ENCODE peak calls at places on chromosome 4, in ten cellular contexts. B is ovary, N is kidney, G is tibial artery, Z is OCI-LY7, T is colonic mucosa, R is A549, V is H9, F is fibroblast of lung, X is astrocyte. C is an unnamed sample. For H3K4me1, the result is how much of the 10 kb centered on the place peaks cover.

GRCh38 chr4:76733380-76733779 is 164.6 kb downstream of the SOWAHB start:
- DNase-seq in G (no peak), T (no peak), N (no peak), F (no peak), Z (no peak), B (no peak), R (no peak), X (no peak), V (peak), C (no peak)

GRCh38 chr4:122765702-122766352 is 33.3 kb downstream of the BBS12 start:
- DNase-seq in R (no peak), X (peak), V (no peak), G (no peak), T (no peak), N (no peak), B (no peak), F (peak), Z (no peak), C (peak)

GRCh38 chr4:114263233-114263632 is 283.8 kb upstream of the ARSJ start:
- DNase-seq in F (peak), Z (no peak), V (no peak), G (no peak), X (peak), B (no peak), R (no peak), N (no peak), T (no peak), C (no peak)

GRCh38 chr4:119313237-119313636 is 8.7 kb downstream of the FABP2 start:
- DNase-seq in T (no peak), X (no peak), F (no peak), V (no peak), Z (no peak), G (no peak), N (no peak), B (no peak), R (no peak), C (no peak)

GRCh38 chr4:128550060-128550459 is 259.4 kb upstream of the JADE1 start:
- DNase-seq in G (no peak), Z (no peak), V (no peak), X (no peak), T (no peak), R (no peak), N (no peak), B (no peak), F (no peak), C (no peak)

GRCh38 chr4:37602454-37603069 is 83.6 kb downstream of the RELL1 start:
- DNase-seq in T (no peak), B (no peak), F (no peak), G (no peak), Z (no peak), X (no peak), V (peak), N (no peak), R (no peak), C (peak)

GRCh38 chr4:156906325-156906724 is 65.3 kb downstream of the PDGFC start:
- DNase-seq in T (no peak), N (no peak), G (no peak), V (no peak), X (no peak), F (no peak), B (no peak), Z (no peak), R (no peak), C (peak)

GRCh38 chr4:52780627-52781354 is 29.6 kb upstream of the ERVMER34-1 start:
- DNase-seq in N (no peak), F (no peak), G (no peak), T (no peak), R (no peak), V (no peak), B (no peak), X (no peak), Z (peak), C (no peak)

GRCh38 chr4:19298998-19299397 is 952.7 kb upstream of the SLIT2 start:
- DNase-seq in V (no peak), Z (no peak), X (no peak), R (no peak), N (no peak), B (no peak), T (no peak), F (no peak), G (no peak), C (no peak)

GRCh38 chr4:46389301-46389761 is 597 bp downstream of the GABRA2 start:
- DNase-seq in V (peak), R (no peak), T (peak), F (no peak), X (no peak), N (no peak), B (no peak), G (no peak), Z (no peak), C (peak)

GRCh38 chr4:110201502-110201901 is 3.1 kb upstream of the ELOVL6 start:
- DNase-seq in B (no peak), F (no peak), V (no peak), N (no peak), R (no peak), X (no peak), G (no peak), T (no peak), Z (no peak), C (no peak)

GRCh38 chr4:142365386-142365785 is 480.7 kb downstream of the INPP4B start:
- DNase-seq in B (no peak), T (no peak), F (peak), V (no peak), N (no peak), R (no peak), G (no peak), X (peak), Z (no peak), C (no peak)

GRCh38 chr4:23889814-23890269 is at the start of gene PPARGC1A:
- DNase-seq in T (peak), N (peak), F (peak), R (no peak), Z (no peak), B (peak), G (peak), V (no peak), X (peak), C (peak)

GRCh38 chr4:152696764-152697250 is 17.0 kb upstream of the TMEM154 start:
- DNase-seq in N (no peak), X (peak), Z (no peak), G (no peak), T (no peak), B (no peak), R (no peak), V (no peak), F (peak), C (peak)

GRCh38 chr4:70915048-70915815 is 13.1 kb downstream of the MOB1B start:
- DNase-seq in Z (no peak), V (no peak), R (no peak), B (no peak), G (no peak), T (no peak), N (no peak), X (peak), F (peak), C (no peak)

GRCh38 chr4:8085491-8086479 is 72.8 kb downstream of the ABLIM2 start:
- DNase-seq in X (no peak), F (no peak), V (peak), T (no peak), G (no peak), N (peak), R (no peak), B (no peak), Z (no peak), C (peak)

GRCh38 chr4:139278956-139279722 is 886 bp downstream of the MGARP start:
- DNase-seq in T (no peak), V (peak), R (no peak), G (no peak), F (peak), B (peak), X (peak), N (no peak), Z (no peak), C (peak)

GRCh38 chr4:128516568-128516967 is 229.0 kb upstream of the PGRMC2 start:
- DNase-seq in Z (no peak), G (no peak), T (no peak), V (no peak), B (no peak), X (peak), N (no peak), R (no peak), F (peak), C (no peak)

GRCh38 chr4:20591571-20592455 is 108.4 kb upstream of the PACRGL start:
- DNase-seq in N (no peak), T (no peak), V (no peak), B (no peak), X (no peak), F (no peak), R (no peak), Z (no peak), G (no peak), C (peak)

GRCh38 chr4:2253160-2254084 is 8.5 kb downstream of the MXD4 start:
- DNase-seq in G (no peak), R (no peak), Z (no peak), F (no peak), X (no peak), T (peak), B (peak), N (peak), V (no peak), C (peak)

GRCh38 chr4:148333265-148333664 is 108.9 kb downstream of the NR3C2 start:
- DNase-seq in F (no peak), V (no peak), X (no peak), Z (no peak), N (no peak), G (no peak), R (no peak), B (no peak), T (no peak), C (no peak)

GRCh38 chr4:139676913-139677585 is 11.4 kb downstream of the MGST2 start:
- DNase-seq in F (no peak), B (no peak), X (no peak), T (no peak), G (no peak), R (no peak), V (no peak), N (no peak), Z (no peak), C (no peak)

GRCh38 chr4:71550220-71551190 is 211.7 kb downstream of the SLC4A4 start:
- DNase-seq in V (no peak), F (peak), X (peak), B (no peak), Z (no peak), G (no peak), N (no peak), T (peak), R (no peak), C (peak)

GRCh38 chr4:111869339-111869738 is 275.9 kb upstream of the FAM241A start:
- DNase-seq in T (no peak), R (no peak), X (no peak), Z (no peak), G (no peak), B (no peak), F (no peak), N (no peak), V (no peak), C (no peak)

DNA sequence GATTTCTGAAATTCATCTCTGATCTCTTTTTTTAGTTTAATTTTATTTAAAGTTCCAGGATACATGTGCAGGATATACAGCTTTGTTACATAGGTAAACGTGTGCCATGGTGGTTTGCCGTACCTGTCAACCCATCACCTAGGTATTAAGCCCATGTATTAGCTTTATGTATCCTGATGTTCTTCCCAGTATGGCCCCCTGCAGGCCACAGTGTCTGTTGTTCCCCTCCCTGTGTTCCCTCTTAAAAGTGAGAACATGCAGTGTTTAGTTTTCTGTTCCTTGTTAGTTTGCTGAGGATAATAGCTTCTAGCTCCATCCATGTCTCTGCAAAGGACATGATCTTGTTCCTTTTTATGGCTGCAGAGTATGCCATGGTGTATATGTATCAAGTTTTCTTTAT is 153.2 kb downstream of the RAPGEF2 start:
- DNase-seq in G (no peak), F (no peak), N (no peak), R (no peak), V (no peak), B (no peak), X (no peak), Z (no peak), T (no peak), C (no peak)
- H3K4me1 ChIP-seq in G (under half), F (under half), N (under half), R (under half), V (under half), B (under half), X (under half), Z (under half), T (under half), C (under half)

GRCh38 chr4:184146951-184147350 is 70.7 kb downstream of the ENPP6 start:
- DNase-seq in N (no peak), Z (no peak), V (no peak), X (no peak), B (no peak), G (no peak), R (no peak), T (no peak), F (no peak), C (no peak)
- H3K4me1 ChIP-seq in N (under half), Z (under half), V (under half), X (under half), B (under half), G (under half), R (under half), T (under half), F (under half), C (under half)

GRCh38 chr4:40991908-40992307 is 222.4 kb downstream of the APBB2 start:
- DNase-seq in T (no peak), N (no peak), F (peak), G (no peak), Z (peak), X (no peak), B (no peak), R (no peak), V (no peak), C (no peak)

GRCh38 chr4:40990202-40990898 is 224.0 kb downstream of the APBB2 start:
- DNase-seq in V (no peak), G (no peak), R (peak), X (peak), N (no peak), T (no peak), B (no peak), F (peak), Z (no peak), C (peak)

GRCh38 chr4:40992472-40993298 is 221.7 kb downstream of the APBB2 start:
- DNase-seq in G (no peak), V (no peak), R (no peak), X (peak), F (peak), T (no peak), B (peak), N (no peak), Z (peak), C (peak)

GRCh38 chr4:40987151-40987550 is 227.2 kb downstream of the APBB2 start:
- DNase-seq in X (no peak), G (no peak), T (no peak), R (no peak), B (no peak), Z (no peak), F (no peak), V (no peak), N (no peak), C (no peak)

GRCh38 chr4:40990899-40991265 is 223.5 kb downstream of the APBB2 start:
- DNase-seq in X (no peak), R (no peak), Z (peak), G (no peak), F (no peak), N (no peak), V (no peak), T (no peak), B (no peak), C (no peak)
- H3K4me1 ChIP-seq in X (under half), R (half or more), Z (half or more), G (under half), F (under half), N (under half), V (under half), T (under half), B (under half), C (under half)

DNA sequence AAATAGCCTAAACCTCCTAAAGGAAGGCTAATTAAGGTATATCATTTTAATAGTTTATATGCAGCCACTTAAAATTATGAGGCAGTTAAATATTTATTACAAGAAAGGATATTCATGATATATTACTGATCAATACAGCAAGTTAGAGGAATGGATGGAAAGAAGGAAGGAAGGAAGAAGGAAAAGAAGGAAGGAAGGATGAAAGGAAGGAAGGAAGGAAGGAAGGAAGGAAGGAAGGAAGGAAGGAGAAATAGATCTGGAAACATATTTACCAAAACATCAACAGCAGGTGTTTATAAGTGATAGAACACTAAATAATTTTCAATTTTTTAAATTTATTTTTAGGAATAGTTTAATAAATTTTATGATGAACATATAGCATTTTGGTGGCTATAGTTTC is 17.5 kb downstream of the SLC7A11 start:
- DNase-seq in X (no peak), T (no peak), R (no peak), N (no peak), B (no peak), G (no peak), F (no peak), V (no peak), Z (no peak), C (no peak)
- H3K4me1 ChIP-seq in X (under half), T (under half), R (half or more), N (under half), B (under half), G (under half), F (under half), V (under half), Z (under half), C (under half)

C was measured in osteoblast.